ENCODE peak calls at places on chromosome 18, in eight cellular contexts. One of them, this sample, is unnamed.

GRCh38 chr18:55473534-55473933 is 114.5 kb downstream of the TCF4 start:
- DNase-seq in ovary: no peak
- DNase-seq in kidney: no peak
- DNase-seq in hepatocyte: no peak
- DNase-seq in astrocyte of the spinal cord: no peak
- DNase-seq in choroid plexus epithelial cell: no peak
- DNase-seq in kidney epithelial cell: no peak
- DNase-seq in cardiac fibroblast: no peak
- DNase-seq in this sample: no peak

GRCh38 chr18:32301976-32302743 is 112.3 kb downstream of the MEP1B start:
- DNase-seq in astrocyte of the spinal cord: peak
- DNase-seq in hepatocyte: peak
- DNase-seq in choroid plexus epithelial cell: peak
- DNase-seq in kidney epithelial cell: peak
- DNase-seq in cardiac fibroblast: peak
- DNase-seq in kidney: no peak
- DNase-seq in ovary: no peak
- DNase-seq in this sample: peak

GRCh38 chr18:3481696-3482210 is 31.8 kb downstream of the TGIF1 start:
- DNase-seq in hepatocyte: peak
- DNase-seq in astrocyte of the spinal cord: no peak
- DNase-seq in kidney: no peak
- DNase-seq in ovary: no peak
- DNase-seq in kidney epithelial cell: no peak
- DNase-seq in cardiac fibroblast: peak
- DNase-seq in choroid plexus epithelial cell: peak
- DNase-seq in this sample: no peak

GRCh38 chr18:72820571-72820970 is 47.2 kb downstream of the NETO1 start:
- DNase-seq in kidney: no peak
- DNase-seq in cardiac fibroblast: no peak
- DNase-seq in choroid plexus epithelial cell: no peak
- DNase-seq in astrocyte of the spinal cord: no peak
- DNase-seq in hepatocyte: no peak
- DNase-seq in kidney epithelial cell: no peak
- DNase-seq in ovary: no peak
- DNase-seq in this sample: no peak

GRCh38 chr18:73861771-73862170 is 285.9 kb downstream of the FBXO15 start:
- DNase-seq in kidney: no peak
- DNase-seq in cardiac fibroblast: no peak
- DNase-seq in ovary: no peak
- DNase-seq in choroid plexus epithelial cell: no peak
- DNase-seq in kidney epithelial cell: no peak
- DNase-seq in hepatocyte: no peak
- DNase-seq in astrocyte of the spinal cord: no peak
- DNase-seq in this sample: no peak

GRCh38 chr18:76363451-76364120 is 131.5 kb downstream of the ZNF516 start:
- DNase-seq in choroid plexus epithelial cell: peak
- DNase-seq in hepatocyte: no peak
- DNase-seq in kidney: no peak
- DNase-seq in kidney epithelial cell: no peak
- DNase-seq in cardiac fibroblast: peak
- DNase-seq in astrocyte of the spinal cord: peak
- DNase-seq in ovary: peak
- DNase-seq in this sample: peak

GRCh38 chr18:49487711-49488310 is 777 bp upstream of the C18orf32 start:
- DNase-seq in hepatocyte: no peak
- DNase-seq in astrocyte of the spinal cord: no peak
- DNase-seq in ovary: no peak
- DNase-seq in kidney: no peak
- DNase-seq in cardiac fibroblast: peak
- DNase-seq in kidney epithelial cell: no peak
- DNase-seq in choroid plexus epithelial cell: no peak
- DNase-seq in this sample: no peak

GRCh38 chr18:63342206-63342605 is 22.6 kb upstream of the BCL2 start:
- DNase-seq in choroid plexus epithelial cell: peak
- DNase-seq in kidney epithelial cell: no peak
- DNase-seq in ovary: no peak
- DNase-seq in hepatocyte: peak
- DNase-seq in cardiac fibroblast: peak
- DNase-seq in astrocyte of the spinal cord: peak
- DNase-seq in kidney: no peak
- DNase-seq in this sample: no peak

GRCh38 chr18:2824865-2825264 is 21.9 kb upstream of the EMILIN2 start:
- DNase-seq in astrocyte of the spinal cord: no peak
- DNase-seq in ovary: no peak
- DNase-seq in cardiac fibroblast: no peak
- DNase-seq in kidney: no peak
- DNase-seq in choroid plexus epithelial cell: no peak
- DNase-seq in kidney epithelial cell: no peak
- DNase-seq in hepatocyte: no peak
- DNase-seq in this sample: no peak

GRCh38 chr18:45014047-45014501 is 333.4 kb downstream of the SETBP1 start:
- DNase-seq in hepatocyte: peak
- DNase-seq in ovary: no peak
- DNase-seq in astrocyte of the spinal cord: peak
- DNase-seq in kidney epithelial cell: peak
- DNase-seq in cardiac fibroblast: peak
- DNase-seq in choroid plexus epithelial cell: peak
- DNase-seq in kidney: no peak
- DNase-seq in this sample: peak

GRCh38 chr18:37252342-37252741 is 313.3 kb downstream of the CELF4 start:
- DNase-seq in kidney epithelial cell: no peak
- DNase-seq in choroid plexus epithelial cell: no peak
- DNase-seq in kidney: no peak
- DNase-seq in astrocyte of the spinal cord: no peak
- DNase-seq in ovary: no peak
- DNase-seq in hepatocyte: no peak
- DNase-seq in cardiac fibroblast: no peak
- DNase-seq in this sample: no peak

GRCh38 chr18:37251679-37252078 is 313.9 kb downstream of the CELF4 start:
- DNase-seq in hepatocyte: no peak
- DNase-seq in cardiac fibroblast: no peak
- DNase-seq in kidney epithelial cell: no peak
- DNase-seq in choroid plexus epithelial cell: no peak
- DNase-seq in ovary: no peak
- DNase-seq in astrocyte of the spinal cord: no peak
- DNase-seq in kidney: no peak
- DNase-seq in this sample: no peak

GRCh38 chr18:37253424-37254255 is 312.0 kb downstream of the CELF4 start:
- DNase-seq in kidney epithelial cell: no peak
- DNase-seq in choroid plexus epithelial cell: no peak
- DNase-seq in ovary: peak
- DNase-seq in cardiac fibroblast: no peak
- DNase-seq in hepatocyte: peak
- DNase-seq in astrocyte of the spinal cord: no peak
- DNase-seq in kidney: no peak
- DNase-seq in this sample: no peak

GRCh38 chr18:37254256-37254880 is 311.2 kb downstream of the CELF4 start:
- DNase-seq in astrocyte of the spinal cord: no peak
- DNase-seq in ovary: peak
- DNase-seq in kidney epithelial cell: no peak
- DNase-seq in hepatocyte: peak
- DNase-seq in kidney: no peak
- DNase-seq in cardiac fibroblast: no peak
- DNase-seq in choroid plexus epithelial cell: no peak
- DNase-seq in this sample: no peak

DNA sequence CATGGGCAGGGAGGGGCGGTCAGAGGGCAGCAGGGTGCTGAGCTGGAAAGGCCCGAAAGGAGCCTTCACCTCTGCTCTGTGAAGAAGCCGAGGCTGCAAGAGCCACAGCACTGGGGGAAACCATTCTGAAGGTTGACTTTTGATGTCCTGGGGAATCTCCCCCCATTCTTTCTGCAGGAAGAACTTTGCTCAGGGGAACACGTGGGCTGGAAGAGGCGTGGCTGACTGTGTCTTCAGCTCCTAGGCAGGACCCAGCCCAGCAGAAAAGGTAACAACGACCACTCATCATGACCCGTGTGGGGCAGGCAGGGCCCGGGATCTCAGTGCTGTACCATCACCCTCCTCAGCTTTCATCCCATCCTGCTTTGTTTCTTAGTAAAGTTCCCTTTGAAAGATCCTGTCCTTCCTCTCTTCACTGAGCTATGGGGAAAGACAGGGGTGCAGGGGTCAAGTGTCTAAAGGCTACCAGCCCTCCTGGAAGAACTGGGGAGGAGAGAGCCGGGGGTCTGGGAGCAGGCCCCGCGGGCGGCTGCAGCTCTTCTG is 312.7 kb downstream of the CELF4 start:
- DNase-seq in hepatocyte: peak
- DNase-seq in kidney: no peak
- DNase-seq in choroid plexus epithelial cell: no peak
- DNase-seq in kidney epithelial cell: no peak
- DNase-seq in cardiac fibroblast: no peak
- DNase-seq in astrocyte of the spinal cord: no peak
- DNase-seq in ovary: no peak
- DNase-seq in this sample: no peak
- H3K4me3 ChIP-seq in hepatocyte: no peak
- H3K4me3 ChIP-seq in kidney: no peak
- H3K4me3 ChIP-seq in choroid plexus epithelial cell: no peak
- H3K4me3 ChIP-seq in kidney epithelial cell: no peak
- H3K4me3 ChIP-seq in cardiac fibroblast: no peak
- H3K4me3 ChIP-seq in astrocyte of the spinal cord: no peak
- H3K4me3 ChIP-seq in ovary: no peak
- H3K4me3 ChIP-seq in this sample: no peak

GRCh38 chr18:62326646-62327348 is 1.7 kb downstream of the TNFRSF11A start:
- DNase-seq in astrocyte of the spinal cord: no peak
- DNase-seq in choroid plexus epithelial cell: no peak
- DNase-seq in cardiac fibroblast: no peak
- DNase-seq in kidney epithelial cell: no peak
- DNase-seq in kidney: no peak
- DNase-seq in hepatocyte: no peak
- DNase-seq in ovary: no peak
- DNase-seq in this sample: no peak
- H3K4me3 ChIP-seq in astrocyte of the spinal cord: no peak
- H3K4me3 ChIP-seq in choroid plexus epithelial cell: no peak
- H3K4me3 ChIP-seq in cardiac fibroblast: no peak
- H3K4me3 ChIP-seq in kidney epithelial cell: no peak
- H3K4me3 ChIP-seq in kidney: peak
- H3K4me3 ChIP-seq in hepatocyte: peak
- H3K4me3 ChIP-seq in ovary: no peak
- H3K4me3 ChIP-seq in this sample: no peak

GRCh38 chr18:58865009-58865345 is 300 bp downstream of the ZNF532 start:
- DNase-seq in kidney epithelial cell: no peak
- DNase-seq in cardiac fibroblast: no peak
- DNase-seq in astrocyte of the spinal cord: no peak
- DNase-seq in ovary: no peak
- DNase-seq in hepatocyte: no peak
- DNase-seq in choroid plexus epithelial cell: no peak
- DNase-seq in kidney: no peak
- DNase-seq in this sample: no peak
- H3K4me3 ChIP-seq in kidney epithelial cell: peak
- H3K4me3 ChIP-seq in cardiac fibroblast: no peak
- H3K4me3 ChIP-seq in astrocyte of the spinal cord: peak
- H3K4me3 ChIP-seq in ovary: peak
- H3K4me3 ChIP-seq in hepatocyte: no peak
- H3K4me3 ChIP-seq in choroid plexus epithelial cell: peak
- H3K4me3 ChIP-seq in kidney: peak
- H3K4me3 ChIP-seq in this sample: peak

GRCh38 chr18:23115683-23116096 is 19.6 kb upstream of the CABLES1 start:
- DNase-seq in kidney epithelial cell: peak
- DNase-seq in hepatocyte: peak
- DNase-seq in ovary: no peak
- DNase-seq in cardiac fibroblast: peak
- DNase-seq in choroid plexus epithelial cell: peak
- DNase-seq in kidney: no peak
- DNase-seq in astrocyte of the spinal cord: peak
- DNase-seq in this sample: peak

GRCh38 chr18:23113576-23113975 is 21.7 kb upstream of the CABLES1 start:
- DNase-seq in ovary: no peak
- DNase-seq in kidney: no peak
- DNase-seq in astrocyte of the spinal cord: no peak
- DNase-seq in cardiac fibroblast: no peak
- DNase-seq in kidney epithelial cell: no peak
- DNase-seq in hepatocyte: no peak
- DNase-seq in choroid plexus epithelial cell: no peak
- DNase-seq in this sample: no peak

GRCh38 chr18:23114171-23114881 is 21.0 kb upstream of the CABLES1 start:
- DNase-seq in ovary: no peak
- DNase-seq in cardiac fibroblast: no peak
- DNase-seq in kidney epithelial cell: no peak
- DNase-seq in hepatocyte: no peak
- DNase-seq in kidney: no peak
- DNase-seq in astrocyte of the spinal cord: peak
- DNase-seq in choroid plexus epithelial cell: no peak
- DNase-seq in this sample: no peak

DNA sequence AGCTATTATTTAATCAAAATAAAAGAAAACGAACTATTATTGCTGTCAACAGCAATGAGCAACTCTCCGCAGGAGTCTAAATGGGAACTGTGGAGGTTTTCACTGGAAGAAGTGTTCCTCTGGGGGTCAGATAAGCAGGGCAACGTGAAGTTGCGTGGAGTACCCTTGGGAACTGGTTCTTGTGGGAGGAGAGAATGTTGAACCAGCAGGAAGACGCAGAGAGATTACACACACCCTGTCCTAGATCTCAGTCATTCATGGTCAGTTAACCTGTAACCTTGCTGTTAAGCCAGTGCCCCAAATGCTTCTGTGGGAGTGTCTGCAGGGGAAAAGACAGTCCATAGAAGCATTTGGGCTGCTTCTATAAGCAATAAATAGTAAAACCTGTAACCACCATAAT is 20.4 kb upstream of the CABLES1 start:
- DNase-seq in kidney epithelial cell: peak
- DNase-seq in ovary: no peak
- DNase-seq in choroid plexus epithelial cell: peak
- DNase-seq in astrocyte of the spinal cord: peak
- DNase-seq in hepatocyte: no peak
- DNase-seq in cardiac fibroblast: peak
- DNase-seq in kidney: no peak
- DNase-seq in this sample: peak
- H3K4me3 ChIP-seq in kidney epithelial cell: no peak
- H3K4me3 ChIP-seq in ovary: no peak
- H3K4me3 ChIP-seq in choroid plexus epithelial cell: no peak
- H3K4me3 ChIP-seq in astrocyte of the spinal cord: no peak
- H3K4me3 ChIP-seq in hepatocyte: no peak
- H3K4me3 ChIP-seq in cardiac fibroblast: no peak
- H3K4me3 ChIP-seq in kidney: peak
- H3K4me3 ChIP-seq in this sample: no peak

DNA sequence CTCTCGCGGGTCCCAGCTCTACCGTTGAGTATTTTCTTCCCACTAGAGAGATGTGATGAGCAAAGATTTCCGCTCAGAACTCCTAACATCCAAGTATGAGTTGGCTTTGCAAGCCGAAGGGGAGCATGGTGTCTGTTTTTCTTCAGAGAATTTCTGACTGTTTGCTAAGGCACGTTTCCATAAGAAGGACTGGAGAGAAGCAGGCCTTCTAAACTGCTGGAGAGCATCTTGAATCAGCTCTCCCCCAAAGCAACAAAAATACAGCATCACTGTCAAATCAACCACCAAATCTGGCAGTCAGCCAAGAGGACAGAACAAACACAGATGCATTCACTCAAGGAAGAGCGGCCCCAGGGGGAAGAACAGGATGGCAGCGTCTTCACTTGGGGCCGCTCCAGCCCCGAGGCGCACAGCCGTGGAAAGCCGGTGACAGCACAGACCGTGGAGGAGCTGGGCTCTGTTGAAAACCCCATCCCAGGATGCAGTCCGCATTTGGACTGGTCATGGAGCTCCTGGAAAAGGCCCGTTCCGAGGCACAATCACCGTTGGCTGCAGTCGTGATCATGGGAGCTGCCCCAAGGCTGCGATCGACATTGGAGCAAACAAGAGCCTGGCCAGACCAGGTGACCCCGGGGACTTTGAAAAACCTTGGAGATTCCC is 101.4 kb downstream of the NFATC1 start:
- DNase-seq in astrocyte of the spinal cord: peak
- DNase-seq in kidney epithelial cell: no peak
- DNase-seq in kidney: peak
- DNase-seq in ovary: peak
- DNase-seq in cardiac fibroblast: peak
- DNase-seq in hepatocyte: peak
- DNase-seq in choroid plexus epithelial cell: peak
- DNase-seq in this sample: peak
- H3K4me3 ChIP-seq in astrocyte of the spinal cord: no peak
- H3K4me3 ChIP-seq in kidney epithelial cell: no peak
- H3K4me3 ChIP-seq in kidney: no peak
- H3K4me3 ChIP-seq in ovary: no peak
- H3K4me3 ChIP-seq in cardiac fibroblast: no peak
- H3K4me3 ChIP-seq in hepatocyte: no peak
- H3K4me3 ChIP-seq in choroid plexus epithelial cell: no peak
- H3K4me3 ChIP-seq in this sample: no peak

This sample was measured in brain microvascular endothelial cell.